ENCODE peak calls at places on chromosomes 6 and 20, in four cellular contexts. Z is K562, I is IMR-90, F is keratinocyte. T is an unnamed sample.

GRCh38 chr6:57822896-57823358 is 505.5 kb downstream of the PRIM2 start:
- DNase-seq in F (peak; percentile 25), Z (peak; percentile 14), I (peak; percentile 48), T (peak; percentile 7)

GRCh38 chr6:36827261-36828079 is 11.8 kb downstream of the CPNE5 start:
- DNase-seq in Z (peak; percentile 73), I (peak; percentile 70), F (no peak), T (peak; percentile 99)

GRCh38 chr20:47172579-47172978 is 183.9 kb downstream of the ZMYND8 start:
- DNase-seq in I (no peak), F (no peak), Z (no peak), T (no peak)

GRCh38 chr6:149334201-149334600 is 16.7 kb downstream of the TAB2 start:
- DNase-seq in Z (peak; percentile 52), F (no peak), I (peak; percentile 69), T (peak; percentile 64)

GRCh38 chr6:165181951-165182414 is 127.4 kb downstream of the C6orf118 start:
- DNase-seq in I (no peak), F (peak; percentile 15), Z (no peak), T (no peak)

GRCh38 chr20:41275181-41275793 is 42.2 kb downstream of the ZHX3 start:
- DNase-seq in F (no peak), I (peak; percentile 73), Z (no peak), T (peak; percentile 15)

GRCh38 chr20:4592316-4593148 is 129.2 kb upstream of the PRND start:
- DNase-seq in I (no peak), Z (peak; percentile 38), F (no peak), T (peak; percentile 48)

GRCh38 chr6:40486576-40486975 is 100.6 kb downstream of the LRFN2 start:
- DNase-seq in F (no peak), Z (no peak), I (no peak), T (no peak)

GRCh38 chr6:121823437-121823851 is 388.0 kb downstream of the GJA1 start:
- DNase-seq in Z (no peak), I (peak; percentile 79), F (no peak), T (peak; percentile 22)

GRCh38 chr20:40535816-40536215 is 153.2 kb downstream of the MAFB start:
- DNase-seq in F (no peak), Z (no peak), I (no peak), T (no peak)

GRCh38 chr6:166541366-166541765 is 45.1 kb downstream of the RAMACL start:
- DNase-seq in F (no peak), I (no peak), Z (no peak), T (no peak)

GRCh38 chr20:5608448-5609161 is 141.6 kb upstream of the SHLD1 start:
- DNase-seq in Z (peak; percentile 37), I (peak; percentile 62), F (no peak), T (peak; percentile 48)

GRCh38 chr6:166763606-166764472 is 136.8 kb upstream of the RPS6KA2 start:
- DNase-seq in Z (peak; percentile 30), I (no peak), F (no peak), T (no peak)

GRCh38 chr20:2871555-2872303 is 1.6 kb upstream of the PTPRA start:
- DNase-seq in F (no peak), I (no peak), Z (peak; percentile 64), T (no peak)

GRCh38 chr6:3229566-3230274 is 2.3 kb upstream of the TUBB2B start:
- DNase-seq in Z (peak; percentile 70), F (no peak), I (no peak), T (no peak)

GRCh38 chr20:38108438-38109024 is 56.5 kb downstream of the TGM2 start:
- DNase-seq in I (peak; percentile 48), F (no peak), Z (no peak), T (no peak)

GRCh38 chr6:15682965-15683822 is 20.4 kb upstream of the DTNBP1 start:
- DNase-seq in F (no peak), I (no peak), Z (peak; percentile 64), T (no peak)

GRCh38 chr20:49685161-49685601 is 28.5 kb downstream of the B4GALT5 start:
- DNase-seq in I (no peak), Z (no peak), F (no peak), T (no peak)

GRCh38 chr6:63807056-63807455 is 171.5 kb downstream of the PHF3 start:
- DNase-seq in Z (no peak), F (no peak), I (no peak), T (no peak)

GRCh38 chr6:28336284-28337024 is 506 bp upstream of the ZSCAN31 start:
- DNase-seq in Z (peak; percentile 95), I (peak; percentile 31), F (no peak), T (no peak)

GRCh38 chr6:10268111-10268510 is 146.8 kb downstream of the TFAP2A start:
- DNase-seq in I (no peak), F (no peak), Z (no peak), T (no peak)

GRCh38 chr6:3750324-3751018 is 1.0 kb downstream of the PXDC1 start:
- DNase-seq in F (no peak), Z (no peak), I (peak; percentile 72), T (peak; percentile 70)

GRCh38 chr20:53763707-53764415 is 170.2 kb upstream of the ZNF217 start:
- DNase-seq in I (peak; percentile 58), F (no peak), Z (peak; percentile 36), T (peak; percentile 46)

GRCh38 chr6:21887301-21888185 is 294.0 kb downstream of the SOX4 start:
- DNase-seq in Z (no peak), I (peak; percentile 44), F (no peak), T (peak; percentile 47)

GRCh38 chr6:6332240-6332639 is 11.8 kb upstream of the F13A1 start:
- DNase-seq in F (no peak), Z (no peak), I (no peak), T (no peak)

GRCh38 chr20:57134804-57135203 is 131.6 kb downstream of the BMP7 start:
- DNase-seq in F (no peak), Z (no peak), I (no peak), T (no peak)

GRCh38 chr6:125662301-125662700 is 87.1 kb upstream of the HEY2 start:
- DNase-seq in Z (no peak), I (no peak), F (no peak), T (no peak)

GRCh38 chr6:167137881-167138280 is 15.0 kb downstream of the CCR6 start:
- DNase-seq in F (no peak), I (no peak), Z (no peak), T (no peak)

GRCh38 chr6:142193621-142194020 is 46.6 kb downstream of the VTA1 start:
- DNase-seq in Z (no peak), F (no peak), I (no peak), T (no peak)

GRCh38 chr6:147283460-147283859 is 79.2 kb downstream of the STXBP5 start:
- DNase-seq in I (peak; percentile 73), F (no peak), Z (no peak), T (no peak)

GRCh38 chr20:1754749-1755148 is 97.2 kb upstream of the SIRPG start:
- DNase-seq in F (no peak), Z (no peak), I (no peak), T (no peak)
- H3K9me1 ChIP-seq in F (no peaks in the 10 kb centered on the region), Z (no peaks in the 10 kb centered on the region), I (no peaks in the 10 kb centered on the region), T (no peaks in the 10 kb centered on the region)

GRCh38 chr6:20873425-20874190 is 339.4 kb downstream of the CDKAL1 start:
- DNase-seq in I (no peak), Z (no peak), F (no peak), T (peak; percentile 25)
- H3K9me1 ChIP-seq in I (no peaks in the 10 kb centered on the region), Z (no peaks in the 10 kb centered on the region), F (no peaks in the 10 kb centered on the region), T (no peaks in the 10 kb centered on the region)

DNA sequence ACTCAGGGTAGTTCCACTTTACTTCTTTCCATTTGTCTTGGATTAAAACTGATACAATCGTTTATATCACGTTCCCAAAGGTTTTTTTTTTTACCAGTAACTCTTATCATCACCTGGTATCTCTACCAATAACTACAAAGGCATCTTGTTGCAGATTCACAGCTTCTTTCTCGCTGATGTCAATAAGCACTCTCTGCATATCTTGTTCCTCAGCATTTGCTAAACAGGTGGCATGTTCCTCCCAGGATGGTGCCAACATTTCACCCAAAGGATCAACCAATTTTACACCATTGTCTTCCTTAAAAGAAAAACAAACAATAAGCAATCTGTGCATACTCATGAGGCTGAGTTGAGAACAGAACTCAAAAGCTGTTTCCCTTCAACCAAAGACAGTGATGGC is 4.6 kb downstream of the PGM3 start:
- DNase-seq in I (no peak), F (no peak), Z (no peak), T (no peak)
- H3K9me1 ChIP-seq in I (peaks cover 12% of the 10 kb centered on the region), F (peaks cover 2% of the 10 kb centered on the region), Z (no peaks in the 10 kb centered on the region), T (no peaks in the 10 kb centered on the region)

DNA sequence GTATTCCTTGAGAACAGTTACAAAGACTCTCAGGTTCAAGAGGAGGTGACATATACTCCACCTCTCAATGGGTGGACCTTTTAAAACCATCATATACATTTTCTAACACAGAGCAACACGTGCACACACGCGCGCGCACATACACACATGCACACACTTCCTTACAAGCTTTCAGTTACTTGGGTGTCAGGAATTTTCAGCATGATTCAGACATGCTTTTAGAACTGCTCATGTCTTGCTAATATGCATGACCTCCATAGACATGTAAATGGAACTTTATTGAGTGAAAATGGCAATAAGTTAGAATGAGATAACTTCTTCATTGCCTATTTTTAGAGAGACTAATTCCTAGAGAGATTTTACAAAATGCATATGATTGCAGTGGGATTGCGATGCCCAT is 531.5 kb upstream of the RNF217 start:
- DNase-seq in I (no peak), Z (no peak), F (no peak), T (no peak)
- H3K9me1 ChIP-seq in I (no peaks in the 10 kb centered on the region), Z (no peaks in the 10 kb centered on the region), F (no peaks in the 10 kb centered on the region), T (no peaks in the 10 kb centered on the region)